ENCODE peak calls at places on chromosomes 6 and 20, in six cellular contexts. Q is stimulated activated CD4-positive, alpha-beta T cell treated with anti-CD3 and anti-CD28 coated beads, Interleukin-4, amount 100 ng/mL, for 24 hours; H is PC-3; X is H7; W is pancreas; B is HEK293T. N is an unnamed sample.

GRCh38 chr20:50540620-50541605 is 30.7 kb downstream of the PTPN1 start:
- DNase-seq in X (no peak), Q (no peak), B (no peak), H (peak), W (no peak), N (no peak)

GRCh38 chr20:25024171-25024570 is 31.6 kb upstream of the APMAP start:
- DNase-seq in X (no peak), H (no peak), Q (no peak), W (peak), B (no peak), N (no peak)

GRCh38 chr20:43724383-43724782 is 2.4 kb downstream of the GTSF1L start:
- DNase-seq in X (no peak), W (no peak), B (no peak), H (no peak), Q (no peak), N (no peak)

GRCh38 chr20:25281541-25281991 is 33.7 kb downstream of the PYGB start:
- DNase-seq in Q (no peak), H (no peak), B (no peak), W (peak), X (no peak), N (no peak)

GRCh38 chr20:62449951-62450815 is 22.8 kb upstream of the RBBP8NL start:
- DNase-seq in H (peak), B (no peak), X (peak), W (no peak), Q (no peak), N (no peak)

GRCh38 chr20:20204326-20204725 is 152.0 kb downstream of the CFAP61 start:
- DNase-seq in X (no peak), H (no peak), B (no peak), W (no peak), Q (no peak), N (no peak)

GRCh38 chr6:106185626-106186025 is 99.5 kb downstream of the PRDM1 start:
- DNase-seq in Q (no peak), B (no peak), W (no peak), H (no peak), X (no peak), N (no peak)

GRCh38 chr6:110217255-110217654 is 37.0 kb downstream of the CDC40 start:
- DNase-seq in W (no peak), Q (no peak), H (no peak), X (no peak), B (no peak), N (peak)

GRCh38 chr6:141261672-141262060 is 871.1 kb upstream of the GJE1 start:
- DNase-seq in X (no peak), W (no peak), Q (no peak), B (no peak), H (no peak), N (no peak)

GRCh38 chr6:166683477-166683876 is 56.4 kb upstream of the RPS6KA2 start:
- DNase-seq in H (peak), Q (no peak), X (no peak), W (peak), B (no peak), N (no peak)

GRCh38 chr20:2729251-2729713 is 36.7 kb downstream of the EBF4 start:
- DNase-seq in H (no peak), Q (peak), X (peak), B (no peak), W (no peak), N (no peak)

GRCh38 chr6:8908638-8909037 is 473.3 kb upstream of the SLC35B3 start:
- DNase-seq in H (no peak), B (no peak), Q (no peak), W (no peak), X (no peak), N (no peak)

GRCh38 chr6:43096451-43097097 is 20.5 kb downstream of the PTK7 start:
- DNase-seq in B (no peak), W (no peak), X (peak), H (peak), Q (no peak), N (no peak)

GRCh38 chr20:21360686-21361085 is 36.6 kb downstream of the NKX2-4 start:
- DNase-seq in H (no peak), W (no peak), B (no peak), X (no peak), Q (no peak), N (no peak)

GRCh38 chr6:106000935-106001334 is 85.2 kb upstream of the PRDM1 start:
- DNase-seq in H (peak), X (no peak), B (no peak), Q (no peak), W (no peak), N (no peak)

GRCh38 chr20:1813101-1813529 is 82.1 kb upstream of the SIRPA start:
- DNase-seq in H (peak), X (no peak), W (no peak), Q (no peak), B (no peak), N (no peak)

GRCh38 chr6:123742626-123743025 is 61.0 kb upstream of the NKAIN2 start:
- DNase-seq in H (no peak), X (no peak), B (no peak), Q (no peak), W (no peak), N (no peak)

GRCh38 chr20:39897058-39897457 is 792.0 kb downstream of the MAFB start:
- DNase-seq in W (no peak), X (no peak), B (no peak), H (no peak), Q (no peak), N (no peak)